ENCODE peak calls at places on chromosomes 13 and 19, in eight cellular contexts. W is naive B cell, J is lower leg skin, R is HT-29, A is AG04450, D is A549, K is PC-3, G is NCI-H2107. Z is an unnamed sample.

GRCh38 chr19:45076851-45077730 is 813 bp upstream of the ZNF296 start:
- DNase-seq in J (no peak), A (no peak), G (no peak), K (no peak), D (no peak), W (no peak), R (peak), Z (no peak)

GRCh38 chr13:96052655-96053002 is 572 bp downstream of the UGGT2 start:
- DNase-seq in A (peak), D (peak), R (peak), K (peak), G (peak), J (no peak), W (no peak), Z (no peak)

GRCh38 chr13:95150555-95150954 is 150.7 kb downstream of the ABCC4 start:
- DNase-seq in G (no peak), A (no peak), W (no peak), D (no peak), R (peak), J (no peak), K (peak), Z (no peak)

GRCh38 chr19:28027116-28027515 is 1185.8 kb downstream of the UQCRFS1 start:
- DNase-seq in K (no peak), G (no peak), D (no peak), J (no peak), R (no peak), A (no peak), W (no peak), Z (no peak)

GRCh38 chr19:10718205-10719196 is 622 bp downstream of the DNM2 start:
- DNase-seq in K (peak), D (no peak), J (no peak), W (no peak), A (no peak), R (peak), G (peak), Z (peak)

GRCh38 chr19:36528921-36529518 is 949 bp upstream of the ZNF260 start:
- DNase-seq in R (no peak), G (no peak), A (no peak), D (peak), W (no peak), K (no peak), J (no peak), Z (no peak)

GRCh38 chr13:60837806-60838205 is 440.8 kb downstream of the TDRD3 start:
- DNase-seq in G (no peak), J (no peak), K (peak), D (no peak), R (no peak), A (no peak), W (no peak), Z (no peak)

GRCh38 chr13:113840541-113841354 is 23.1 kb downstream of the GAS6 start:
- DNase-seq in D (no peak), K (no peak), R (no peak), J (no peak), A (no peak), G (no peak), W (no peak), Z (peak)

GRCh38 chr19:29479941-29480340 is 45.9 kb upstream of the VSTM2B start:
- DNase-seq in J (no peak), G (no peak), D (no peak), R (no peak), A (no peak), K (no peak), W (no peak), Z (no peak)

GRCh38 chr13:107822006-107822405 is 393.3 kb downstream of the LIG4 start:
- DNase-seq in D (no peak), J (no peak), G (no peak), R (no peak), K (no peak), W (no peak), A (no peak), Z (no peak)

GRCh38 chr13:89953581-89953980 is 1393.9 kb upstream of the MIR17HG start:
- DNase-seq in D (no peak), W (no peak), R (no peak), A (no peak), J (no peak), G (no peak), K (no peak), Z (no peak)

GRCh38 chr19:1132625-1133383 is 29.0 kb downstream of the GPX4 start:
- DNase-seq in K (no peak), D (no peak), G (no peak), W (no peak), A (no peak), J (no peak), R (no peak), Z (peak)

GRCh38 chr13:111239754-111240670 is 80.4 kb upstream of the TEX29 start:
- DNase-seq in D (no peak), R (no peak), K (no peak), W (no peak), J (no peak), G (no peak), A (no peak), Z (no peak)

GRCh38 chr19:7701654-7702457 is at the start of gene FCER2:
- DNase-seq in J (no peak), K (no peak), W (peak), D (no peak), R (no peak), A (no peak), G (no peak), Z (no peak)

GRCh38 chr13:49641810-49642291 is 13.5 kb downstream of the ARL11 start:
- DNase-seq in R (no peak), G (no peak), K (peak), J (peak), A (peak), D (no peak), W (no peak), Z (peak)

GRCh38 chr19:45506991-45507863 is at the start of gene VASP:
- DNase-seq in J (peak), R (peak), G (no peak), W (peak), K (peak), D (peak), A (no peak), Z (peak)

GRCh38 chr13:74082741-74083160 is 51.5 kb downstream of the KLF12 start:
- DNase-seq in W (no peak), D (no peak), R (no peak), J (no peak), K (no peak), G (no peak), A (no peak), Z (no peak)

GRCh38 chr19:18282021-18282787 is 782 bp upstream of the JUND start:
- DNase-seq in D (no peak), G (no peak), J (no peak), W (no peak), A (peak), R (no peak), K (peak), Z (peak)

GRCh38 chr13:72541674-72542073 is 185.8 kb downstream of the MZT1 start:
- DNase-seq in J (no peak), D (no peak), W (no peak), R (no peak), A (no peak), K (no peak), G (no peak), Z (no peak)

GRCh38 chr19:57903298-57904174 is 12.9 kb downstream of the ZNF417 start:
- DNase-seq in R (peak), K (peak), D (peak), G (no peak), A (no peak), J (no peak), W (peak), Z (peak)

GRCh38 chr19:45477713-45478453 is 10.1 kb downstream of the FOSB start:
- DNase-seq in W (no peak), K (peak), G (no peak), A (no peak), D (no peak), R (no peak), J (no peak), Z (no peak)

GRCh38 chr13:46522692-46523040 is 30.3 kb upstream of the LRCH1 start:
- DNase-seq in W (no peak), D (no peak), K (no peak), A (no peak), J (no peak), R (no peak), G (no peak), Z (no peak)

GRCh38 chr13:47046706-47047105 is 149.9 kb upstream of the HTR2A start:
- DNase-seq in R (no peak), J (no peak), W (no peak), A (no peak), K (no peak), G (no peak), D (no peak), Z (no peak)

GRCh38 chr13:76454991-76455390 is 431.2 kb downstream of the KCTD12 start:
- DNase-seq in D (no peak), A (peak), K (no peak), J (no peak), W (no peak), R (no peak), G (no peak), Z (no peak)

GRCh38 chr19:1027020-1027952 is 878 bp downstream of the CNN2 start:
- DNase-seq in W (peak), R (peak), K (no peak), J (no peak), G (no peak), A (no peak), D (no peak), Z (no peak)

Z was measured in midbrain.